ENCODE peak calls at places on chromosomes 16 and 17, in eight cellular contexts. J, Z, G, H, N, K, B and W are unnamed samples.

GRCh38 chr16:81876273-81876900 is 97.3 kb downstream of the PLCG2 start:
- DNase-seq in J (no peak), N (no peak), K (no peak), H (no peak), G (no peak), B (no peak), Z (no peak), W (no peak)

GRCh38 chr17:73506470-73507435 is 137.5 kb downstream of the SDK2 start:
- DNase-seq in J (peak), Z (no peak), N (no peak), B (no peak), G (no peak), K (no peak), H (peak), W (no peak)

GRCh38 chr17:39461911-39462641 is 790 bp downstream of the CDK12 start:
- DNase-seq in N (no peak), G (no peak), J (no peak), Z (peak), B (no peak), K (peak), H (peak), W (no peak)

GRCh38 chr17:77959216-77959925 is 868 bp downstream of the TNRC6C start:
- DNase-seq in Z (no peak), K (peak), H (peak), J (no peak), N (no peak), G (peak), B (no peak), W (no peak)

GRCh38 chr17:82602986-82603385 is 45.3 kb downstream of the WDR45B start:
- DNase-seq in Z (no peak), N (no peak), J (no peak), G (no peak), H (no peak), B (no peak), K (no peak), W (no peak)

GRCh38 chr17:35313875-35314409 is 59.5 kb downstream of the SLFN11 start:
- DNase-seq in B (peak), N (no peak), Z (no peak), J (no peak), G (no peak), K (peak), H (no peak), W (no peak)

GRCh38 chr16:87778830-87779579 is 13.2 kb upstream of the KLHDC4 start:
- DNase-seq in J (peak), N (peak), Z (peak), H (peak), G (peak), B (peak), K (peak), W (peak)

GRCh38 chr16:14509055-14509454 is 121.0 kb downstream of the PARN start:
- DNase-seq in N (no peak), Z (no peak), J (no peak), H (no peak), K (no peak), B (no peak), G (peak), W (no peak)

GRCh38 chr17:40069751-40070643 is 7.2 kb downstream of the THRA start:
- DNase-seq in N (no peak), K (no peak), G (no peak), H (peak), Z (no peak), J (no peak), B (peak), W (no peak)

GRCh38 chr17:7001562-7001961 is 5.7 kb downstream of the ALOX12 start:
- DNase-seq in G (peak), Z (no peak), B (no peak), H (no peak), J (peak), N (no peak), K (no peak), W (no peak)

GRCh38 chr16:35142809-35143192 is 1683.4 kb downstream of the TP53TG3F start:
- DNase-seq in G (no peak), Z (no peak), K (no peak), B (no peak), H (no peak), J (no peak), N (no peak), W (no peak)

GRCh38 chr16:69888005-69888560 is 63.1 kb upstream of the CLEC18A start:
- DNase-seq in H (no peak), Z (no peak), B (no peak), G (no peak), J (no peak), N (no peak), K (no peak), W (no peak)

GRCh38 chr17:59853168-59853918 is 39.4 kb downstream of the TUBD1 start:
- DNase-seq in J (peak), G (peak), Z (no peak), N (no peak), H (no peak), B (no peak), K (no peak), W (peak)

GRCh38 chr17:78044280-78044835 is 84.2 kb downstream of the TMC6 start:
- DNase-seq in J (no peak), Z (no peak), G (peak), N (no peak), B (no peak), K (no peak), H (no peak), W (no peak)

GRCh38 chr16:21088646-21089538 is 61.8 kb downstream of the DNAH3 start:
- DNase-seq in Z (no peak), H (no peak), N (no peak), B (no peak), G (peak), K (peak), J (no peak), W (peak)

GRCh38 chr17:65553009-65553645 is 8.3 kb downstream of the AXIN2 start:
- DNase-seq in H (no peak), G (no peak), K (peak), B (no peak), J (no peak), Z (peak), N (no peak), W (peak)

GRCh38 chr17:75472119-75472518 is 15.7 kb downstream of the TMEM94 start:
- DNase-seq in Z (no peak), J (no peak), B (no peak), H (no peak), N (no peak), G (peak), K (no peak), W (no peak)

GRCh38 chr17:4204190-4204589 is 59.6 kb downstream of the ANKFY1 start:
- DNase-seq in B (no peak), J (no peak), K (peak), G (no peak), N (no peak), H (no peak), Z (no peak), W (no peak)

GRCh38 chr17:33183487-33184026 is 109.5 kb downstream of the ASIC2 start:
- DNase-seq in J (no peak), B (no peak), H (peak), G (peak), Z (no peak), N (no peak), K (no peak), W (no peak)

GRCh38 chr16:47058295-47059086 is 85.0 kb upstream of the DNAJA2 start:
- DNase-seq in B (no peak), J (no peak), Z (no peak), G (peak), N (no peak), H (no peak), K (no peak), W (peak)